ENCODE peak calls at places on chromosome 6, in six cellular contexts. F, S, C, U, V and I are unnamed samples.

GRCh38 chr6:169445661-169446581 is 192.3 kb upstream of the THBS2 start:
- DNase-seq in F (no peak), S (no peak), C (no peak), U (peak; percentile 48), V (no peak), I (no peak)

GRCh38 chr6:2522521-2522920 is 228.2 kb downstream of the MYLK4 start:
- DNase-seq in F (no peak), S (no peak), C (no peak), U (no peak), V (no peak), I (no peak)

GRCh38 chr6:149118737-149119653 is 198.5 kb upstream of the TAB2 start:
- DNase-seq in F (no peak), S (no peak), C (no peak), U (no peak), V (no peak), I (no peak)

GRCh38 chr6:148852688-148853087 is 105.9 kb downstream of the UST start:
- DNase-seq in F (no peak), S (no peak), C (no peak), U (no peak), V (no peak), I (no peak)

GRCh38 chr6:169328112-169328801 is 74.6 kb upstream of the THBS2 start:
- DNase-seq in F (no peak), S (no peak), C (no peak), U (no peak), V (no peak), I (no peak)

GRCh38 chr6:87851674-87852260 is 149.7 kb upstream of the AKIRIN2 start:
- DNase-seq in F (no peak), S (no peak), C (no peak), U (no peak), V (no peak), I (no peak)

GRCh38 chr6:134421496-134421895 is 103.6 kb upstream of the SGK1 start:
- DNase-seq in F (no peak), S (peak; percentile 39), C (no peak), U (no peak), V (no peak), I (no peak)

GRCh38 chr6:102907181-102907580 is 1513.7 kb downstream of the GRIK2 start:
- DNase-seq in F (no peak), S (peak; percentile 19), C (no peak), U (no peak), V (peak; percentile 7), I (no peak)

GRCh38 chr6:168132531-168133184 is 53.6 kb upstream of the FRMD1 start:
- DNase-seq in F (peak; percentile 76), S (no peak), C (no peak), U (no peak), V (peak; percentile 39), I (no peak)

GRCh38 chr6:76814496-76815458 is 648.5 kb downstream of the HTR1B start:
- DNase-seq in F (no peak), S (no peak), C (no peak), U (no peak), V (no peak), I (no peak)

GRCh38 chr6:167113935-167114910 is 8.7 kb upstream of the CCR6 start:
- DNase-seq in F (no peak), S (no peak), C (no peak), U (no peak), V (no peak), I (no peak)

GRCh38 chr6:141153563-141153962 is 979.2 kb upstream of the GJE1 start:
- DNase-seq in F (no peak), S (no peak), C (no peak), U (no peak), V (peak; percentile 87), I (no peak)

GRCh38 chr6:159594750-159595117 is 98.3 kb downstream of the SOD2 start:
- DNase-seq in F (no peak), S (no peak), C (no peak), U (no peak), V (no peak), I (no peak)

GRCh38 chr6:87029711-87030314 is 65.1 kb downstream of the CGA start:
- DNase-seq in F (no peak), S (peak; percentile 53), C (no peak), U (peak; percentile 54), V (no peak), I (no peak)

GRCh38 chr6:63351995-63352586 is 32.3 kb upstream of the LGSN start:
- DNase-seq in F (no peak), S (no peak), C (no peak), U (no peak), V (no peak), I (no peak)

GRCh38 chr6:161436106-161436876 is 162.4 kb upstream of the AGPAT4 start:
- DNase-seq in F (no peak), S (no peak), C (no peak), U (no peak), V (no peak), I (no peak)

GRCh38 chr6:121645100-121645745 is 209.8 kb downstream of the GJA1 start:
- DNase-seq in F (no peak), S (no peak), C (no peak), U (no peak), V (no peak), I (no peak)

GRCh38 chr6:13531956-13532355 is 42.4 kb upstream of the SIRT5 start:
- DNase-seq in F (no peak), S (no peak), C (no peak), U (no peak), V (no peak), I (no peak)

GRCh38 chr6:28589952-28590340 is 64.3 kb downstream of the GPX5 start:
- DNase-seq in F (no peak), S (no peak), C (no peak), U (no peak), V (no peak), I (peak; percentile 44)

GRCh38 chr6:16102208-16102607 is 26.7 kb upstream of the MYLIP start:
- DNase-seq in F (no peak), S (no peak), C (no peak), U (peak; percentile 14), V (no peak), I (no peak)

GRCh38 chr6:32967151-32968091 is 973 bp upstream of the BRD2 start:
- DNase-seq in F (no peak), S (peak; percentile 69), C (no peak), U (peak; percentile 67), V (no peak), I (no peak)

GRCh38 chr6:12012231-12012565 is at the start of gene HIVEP1:
- DNase-seq in F (no peak), S (no peak), C (peak; percentile 23), U (peak; percentile 26), V (no peak), I (peak; percentile 49)

GRCh38 chr6:52187098-52187497 is 923 bp downstream of the IL17A start:
- DNase-seq in F (no peak), S (no peak), C (no peak), U (no peak), V (no peak), I (no peak)

GRCh38 chr6:108903796-108904195 is 55.6 kb downstream of the ARMC2 start:
- DNase-seq in F (no peak), S (no peak), C (no peak), U (no peak), V (no peak), I (no peak)

GRCh38 chr6:34671801-34672656 is 24.5 kb downstream of the ILRUN start:
- DNase-seq in F (no peak), S (no peak), C (peak; percentile 23), U (no peak), V (no peak), I (no peak)

GRCh38 chr6:133951881-133952814 is 876 bp upstream of the TBPL1 start:
- DNase-seq in F (peak; percentile 69), S (peak; percentile 76), C (peak; percentile 11), U (peak; percentile 71), V (no peak), I (peak; percentile 28)

GRCh38 chr6:55276745-55277627 is 50.3 kb upstream of the GFRAL start:
- DNase-seq in F (no peak), S (peak; percentile 38), C (no peak), U (peak; percentile 59), V (no peak), I (peak; percentile 45)